ENCODE peak calls at places on chromosomes 7 and 10, in five cellular contexts. One of them, this sample, is unnamed.

GRCh38 chr7:47266799-47267198 is 315.1 kb downstream of the TNS3 start:
- DNase-seq in activated T-cell treated with anti-CD3 and anti-CD28 coated beads, Interleukin-2, amount 50 U/mL, for 1 hour: no peak
- DNase-seq in H54: no peak
- DNase-seq in RPMI7951: peak; percentile 63
- DNase-seq in HCT116: no peak
- DNase-seq in this sample: no peak

GRCh38 chr7:123864438-123864837 is 19.5 kb downstream of the HYAL4 start:
- DNase-seq in activated T-cell treated with anti-CD3 and anti-CD28 coated beads, Interleukin-2, amount 50 U/mL, for 1 hour: no peak
- DNase-seq in H54: no peak
- DNase-seq in RPMI7951: no peak
- DNase-seq in HCT116: no peak
- DNase-seq in this sample: no peak

GRCh38 chr10:102593074-102593803 is 51.0 kb upstream of the TRIM8 start:
- DNase-seq in activated T-cell treated with anti-CD3 and anti-CD28 coated beads, Interleukin-2, amount 50 U/mL, for 1 hour: no peak
- DNase-seq in H54: peak; percentile 63
- DNase-seq in RPMI7951: peak; percentile 94
- DNase-seq in HCT116: no peak
- DNase-seq in this sample: no peak

GRCh38 chr10:127314797-127315196 is 118.4 kb upstream of the INSYN2A start:
- DNase-seq in activated T-cell treated with anti-CD3 and anti-CD28 coated beads, Interleukin-2, amount 50 U/mL, for 1 hour: no peak
- DNase-seq in H54: no peak
- DNase-seq in RPMI7951: no peak
- DNase-seq in HCT116: no peak
- DNase-seq in this sample: no peak

GRCh38 chr10:7082967-7083366 is 327.9 kb downstream of the SFMBT2 start:
- DNase-seq in activated T-cell treated with anti-CD3 and anti-CD28 coated beads, Interleukin-2, amount 50 U/mL, for 1 hour: no peak
- DNase-seq in H54: no peak
- DNase-seq in RPMI7951: no peak
- DNase-seq in HCT116: no peak
- DNase-seq in this sample: no peak

GRCh38 chr7:100873599-100874299 is 1.2 kb upstream of the SRRT start:
- DNase-seq in activated T-cell treated with anti-CD3 and anti-CD28 coated beads, Interleukin-2, amount 50 U/mL, for 1 hour: no peak
- DNase-seq in H54: no peak
- DNase-seq in RPMI7951: no peak
- DNase-seq in HCT116: no peak
- DNase-seq in this sample: no peak

GRCh38 chr7:157579425-157579824 is 242.6 kb downstream of the DNAJB6 start:
- DNase-seq in activated T-cell treated with anti-CD3 and anti-CD28 coated beads, Interleukin-2, amount 50 U/mL, for 1 hour: no peak
- DNase-seq in H54: no peak
- DNase-seq in RPMI7951: no peak
- DNase-seq in HCT116: no peak
- DNase-seq in this sample: no peak

GRCh38 chr7:20798694-20799121 is 12.0 kb upstream of the SP8 start:
- DNase-seq in activated T-cell treated with anti-CD3 and anti-CD28 coated beads, Interleukin-2, amount 50 U/mL, for 1 hour: no peak
- DNase-seq in H54: no peak
- DNase-seq in RPMI7951: no peak
- DNase-seq in HCT116: no peak
- DNase-seq in this sample: no peak

GRCh38 chr10:72334832-72335393 is 19.8 kb downstream of the DNAJB12 start:
- DNase-seq in activated T-cell treated with anti-CD3 and anti-CD28 coated beads, Interleukin-2, amount 50 U/mL, for 1 hour: peak; percentile 81
- DNase-seq in H54: no peak
- DNase-seq in RPMI7951: peak; percentile 91
- DNase-seq in HCT116: no peak
- DNase-seq in this sample: peak; percentile 50

GRCh38 chr10:35208536-35208935 is 81.9 kb downstream of the CREM start:
- DNase-seq in activated T-cell treated with anti-CD3 and anti-CD28 coated beads, Interleukin-2, amount 50 U/mL, for 1 hour: peak; percentile 31
- DNase-seq in H54: no peak
- DNase-seq in RPMI7951: no peak
- DNase-seq in HCT116: no peak
- DNase-seq in this sample: no peak

GRCh38 chr10:65670087-65670486 is 1255.7 kb upstream of the LRRTM3 start:
- DNase-seq in activated T-cell treated with anti-CD3 and anti-CD28 coated beads, Interleukin-2, amount 50 U/mL, for 1 hour: no peak
- DNase-seq in H54: no peak
- DNase-seq in RPMI7951: peak; percentile 15
- DNase-seq in HCT116: no peak
- DNase-seq in this sample: no peak

GRCh38 chr7:155809332-155809946 is 2.8 kb downstream of the SHH start:
- DNase-seq in activated T-cell treated with anti-CD3 and anti-CD28 coated beads, Interleukin-2, amount 50 U/mL, for 1 hour: no peak
- DNase-seq in H54: no peak
- DNase-seq in RPMI7951: no peak
- DNase-seq in HCT116: no peak
- DNase-seq in this sample: no peak

GRCh38 chr10:1454964-1455363 is 282.4 kb downstream of the ADARB2 start:
- DNase-seq in activated T-cell treated with anti-CD3 and anti-CD28 coated beads, Interleukin-2, amount 50 U/mL, for 1 hour: no peak
- DNase-seq in H54: no peak
- DNase-seq in RPMI7951: no peak
- DNase-seq in HCT116: no peak
- DNase-seq in this sample: no peak

GRCh38 chr10:79348640-79348988 is 1.3 kb downstream of the PPIF start:
- DNase-seq in activated T-cell treated with anti-CD3 and anti-CD28 coated beads, Interleukin-2, amount 50 U/mL, for 1 hour: no peak
- DNase-seq in H54: no peak
- DNase-seq in RPMI7951: no peak
- DNase-seq in HCT116: no peak
- DNase-seq in this sample: no peak

GRCh38 chr7:135706038-135706742 is 21.8 kb downstream of the SLC13A4 start:
- DNase-seq in activated T-cell treated with anti-CD3 and anti-CD28 coated beads, Interleukin-2, amount 50 U/mL, for 1 hour: no peak
- DNase-seq in H54: no peak
- DNase-seq in RPMI7951: no peak
- DNase-seq in HCT116: no peak
- DNase-seq in this sample: no peak

GRCh38 chr10:113047605-113047962 is 97.5 kb downstream of the TCF7L2 start:
- DNase-seq in activated T-cell treated with anti-CD3 and anti-CD28 coated beads, Interleukin-2, amount 50 U/mL, for 1 hour: no peak
- DNase-seq in H54: no peak
- DNase-seq in RPMI7951: no peak
- DNase-seq in HCT116: no peak
- DNase-seq in this sample: no peak

GRCh38 chr10:17430647-17431355 is 23.6 kb downstream of the ST8SIA6 start:
- DNase-seq in activated T-cell treated with anti-CD3 and anti-CD28 coated beads, Interleukin-2, amount 50 U/mL, for 1 hour: peak; percentile 68
- DNase-seq in H54: no peak
- DNase-seq in RPMI7951: peak; percentile 74
- DNase-seq in HCT116: peak; percentile 54
- DNase-seq in this sample: peak; percentile 80

GRCh38 chr10:119687192-119688032 is 36.2 kb downstream of the BAG3 start:
- DNase-seq in activated T-cell treated with anti-CD3 and anti-CD28 coated beads, Interleukin-2, amount 50 U/mL, for 1 hour: no peak
- DNase-seq in H54: no peak
- DNase-seq in RPMI7951: peak; percentile 64
- DNase-seq in HCT116: no peak
- DNase-seq in this sample: no peak

GRCh38 chr7:34939175-34939574 is 98.1 kb downstream of the DPY19L1 start:
- DNase-seq in activated T-cell treated with anti-CD3 and anti-CD28 coated beads, Interleukin-2, amount 50 U/mL, for 1 hour: no peak
- DNase-seq in H54: peak; percentile 13
- DNase-seq in RPMI7951: peak; percentile 68
- DNase-seq in HCT116: no peak
- DNase-seq in this sample: no peak

This sample was measured in glutamatergic neuron.